ENCODE peak calls at places on chromosomes 12 and 14, in seven cellular contexts. M is IMR-90; I is CD8-positive, alpha-beta memory T cell; R is mammary epithelial cell; B is right lobe of liver; Q is lung; X is small intestine. V is an unnamed sample. For H3K27me3, the result is how much of the 10 kb centered on the place peaks cover.

GRCh38 chr14:54002653-54003052 is 46.0 kb upstream of the BMP4 start:
- DNase-seq in X (no peak), M (peak), R (no peak), I (no peak), B (no peak), Q (no peak), V (no peak)

GRCh38 chr12:49264466-49264872 is 413 bp upstream of the TUBA1C start:
- DNase-seq in B (no peak), I (no peak), R (no peak), M (no peak), Q (no peak), X (no peak), V (no peak)

GRCh38 chr12:125305221-125305620 is 240.0 kb downstream of the AACS start:
- DNase-seq in I (no peak), R (no peak), M (no peak), Q (no peak), X (no peak), B (no peak), V (no peak)

GRCh38 chr12:94616217-94616729 is 34.1 kb downstream of the TMCC3 start:
- DNase-seq in M (no peak), R (peak), B (no peak), Q (no peak), I (no peak), X (no peak), V (peak)

GRCh38 chr12:94875525-94875924 is 128.0 kb downstream of the NDUFA12 start:
- DNase-seq in Q (no peak), M (no peak), X (peak), B (no peak), I (no peak), R (peak), V (no peak)

GRCh38 chr12:32470936-32471335 is 71.6 kb downstream of the FGD4 start:
- DNase-seq in X (peak), R (no peak), B (no peak), Q (no peak), I (no peak), M (no peak), V (no peak)

GRCh38 chr12:52827499-52828090 is 6.5 kb downstream of the KRT79 start:
- DNase-seq in Q (no peak), R (no peak), B (no peak), M (no peak), I (no peak), X (no peak), V (no peak)

GRCh38 chr12:76883826-76884225 is 5.0 kb upstream of the CSRP2 start:
- DNase-seq in M (peak), I (no peak), B (no peak), R (peak), Q (no peak), X (no peak), V (no peak)

GRCh38 chr12:52494518-52494917 is 1.5 kb upstream of the KRT6A start:
- DNase-seq in Q (peak), B (no peak), I (no peak), X (no peak), M (no peak), R (peak), V (no peak)

GRCh38 chr14:75842624-75843023 is 139.2 kb downstream of the TGFB3 start:
- DNase-seq in R (peak), I (no peak), M (no peak), B (no peak), Q (no peak), X (peak), V (no peak)

GRCh38 chr12:128009108-128009507 is 257.9 kb upstream of the TMEM132C start:
- DNase-seq in B (no peak), X (no peak), I (no peak), Q (no peak), M (no peak), R (no peak), V (peak)

GRCh38 chr12:76010732-76011458 is 20.7 kb downstream of the PHLDA1 start:
- DNase-seq in Q (no peak), I (no peak), R (no peak), M (peak), B (no peak), X (peak), V (no peak)

GRCh38 chr14:102095231-102095870 is 8.5 kb upstream of the HSP90AA1 start:
- DNase-seq in X (no peak), I (no peak), M (peak), B (no peak), Q (no peak), R (no peak), V (no peak)

GRCh38 chr12:47417146-47417545 is 288.7 kb downstream of the RPAP3 start:
- DNase-seq in B (no peak), M (no peak), Q (no peak), X (no peak), I (no peak), R (peak), V (no peak)

GRCh38 chr14:47585447-47585846 is 90.0 kb downstream of the MDGA2 start:
- DNase-seq in I (no peak), M (no peak), R (no peak), Q (no peak), B (no peak), X (no peak), V (no peak)

GRCh38 chr12:106671840-106672239 is 89.0 kb downstream of the RFX4 start:
- DNase-seq in Q (no peak), X (no peak), B (no peak), M (no peak), R (no peak), I (no peak), V (no peak)

GRCh38 chr12:121536929-121537813 is 43.7 kb downstream of the KDM2B start:
- DNase-seq in I (peak), M (peak), R (peak), B (peak), X (peak), Q (peak), V (peak)

DNA sequence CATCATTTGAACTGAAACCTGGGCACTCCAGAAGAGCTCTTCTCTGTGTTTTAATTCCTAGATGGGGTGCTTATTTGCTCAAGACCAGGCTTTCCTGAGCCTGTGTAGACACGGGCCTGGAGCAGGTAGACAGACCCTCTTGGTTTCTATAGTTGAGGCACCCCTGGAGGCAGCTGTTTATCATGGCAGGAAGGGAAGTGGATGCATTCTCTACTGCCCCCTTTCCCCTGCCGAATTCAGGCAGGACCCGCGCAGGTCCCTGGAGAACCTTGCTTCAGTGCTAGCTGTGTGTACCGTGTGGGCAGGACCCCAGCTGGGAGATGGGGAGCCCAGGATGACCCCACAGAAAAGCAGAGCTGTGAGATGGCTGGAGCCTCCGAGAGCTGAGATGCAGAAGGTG is 6.0 kb downstream of the CACNA1C start:
- DNase-seq in I (no peak), X (no peak), M (no peak), R (no peak), Q (no peak), B (no peak), V (no peak)
- H3K27me3 ChIP-seq in I (under half), X (under half), M (under half), R (under half), Q (under half), B (under half), V (under half)

DNA sequence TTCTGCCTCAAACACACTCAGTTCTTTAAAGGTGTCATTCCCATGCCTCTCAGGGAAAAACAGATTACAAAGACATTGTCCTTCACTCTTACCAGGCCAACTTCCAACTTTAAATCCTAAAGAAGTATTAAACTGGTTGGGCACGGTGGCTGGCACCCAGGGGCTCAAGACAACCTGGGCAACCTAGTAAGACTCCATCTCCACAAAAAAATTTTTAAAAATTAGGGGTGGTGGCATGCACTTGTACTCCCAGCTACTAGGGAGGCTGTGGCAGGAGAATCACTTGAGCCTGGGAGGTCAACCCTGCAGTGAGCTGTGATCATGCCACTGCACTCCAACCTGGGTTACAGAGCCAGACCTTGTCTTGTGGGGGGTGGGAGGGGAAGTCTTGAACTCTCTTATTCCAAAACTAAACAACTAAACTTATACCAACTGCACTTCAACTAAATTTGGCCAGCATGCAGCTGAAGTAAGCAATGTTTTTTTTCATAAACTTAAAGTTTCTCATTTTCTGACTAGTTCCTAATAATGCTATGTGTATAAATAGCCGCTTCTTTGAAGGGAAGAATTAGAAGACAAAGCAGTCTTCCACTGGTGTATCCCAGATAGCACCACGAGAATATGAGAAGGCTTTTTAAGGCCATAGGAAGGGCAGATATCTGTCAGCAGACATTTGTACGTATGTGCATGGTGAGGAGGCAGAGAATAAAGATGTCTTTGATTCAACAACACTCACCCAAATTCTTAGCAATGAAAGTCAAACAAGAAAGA is 2.4 kb downstream of the SLC11A2 start:
- DNase-seq in Q (no peak), R (peak), M (peak), X (peak), B (no peak), I (no peak), V (no peak)
- H3K4me3 ChIP-seq in Q (no peak), R (peak), M (peak), X (peak), B (peak), I (peak), V (no peak)

DNA sequence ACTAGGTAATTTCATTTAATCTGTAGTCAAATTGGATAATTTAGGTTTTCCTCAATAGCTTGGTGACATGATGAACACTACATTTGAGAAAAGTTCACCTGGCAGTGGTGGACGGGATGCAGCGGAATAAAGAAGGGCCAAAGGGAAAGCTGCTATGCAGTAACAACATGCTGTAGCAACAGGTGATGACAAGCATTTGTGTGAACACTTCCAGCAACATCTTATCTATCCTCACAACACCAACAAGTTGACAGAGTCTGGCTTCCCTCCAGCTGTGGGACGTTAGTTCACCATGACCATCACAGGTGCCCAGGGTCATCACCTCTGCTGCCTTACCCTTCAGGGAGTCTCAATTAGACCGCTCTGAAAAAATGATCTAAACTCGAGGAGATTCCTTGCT is 8.3 kb downstream of the DBX2 start:
- DNase-seq in B (no peak), X (no peak), M (no peak), Q (no peak), R (no peak), I (no peak), V (no peak)
- H3K27me3 ChIP-seq in B (under half), X (under half), M (under half), Q (under half), R (under half), I (under half), V (under half)

GRCh38 chr14:31726337-31726736 is 165.1 kb downstream of the NUBPL start:
- DNase-seq in Q (no peak), I (no peak), M (no peak), B (no peak), R (no peak), X (no peak), V (no peak)
- H3K4me3 ChIP-seq in Q (no peak), I (no peak), M (no peak), B (no peak), R (no peak), X (no peak), V (no peak)

GRCh38 chr14:22721213-22721612 is 45.3 kb upstream of the OXA1L start:
- DNase-seq in M (no peak), B (no peak), R (no peak), I (no peak), X (no peak), Q (no peak), V (no peak)

GRCh38 chr14:22723814-22724213 is 42.7 kb upstream of the OXA1L start:
- DNase-seq in Q (no peak), M (no peak), I (no peak), X (no peak), R (no peak), B (no peak), V (no peak)

DNA sequence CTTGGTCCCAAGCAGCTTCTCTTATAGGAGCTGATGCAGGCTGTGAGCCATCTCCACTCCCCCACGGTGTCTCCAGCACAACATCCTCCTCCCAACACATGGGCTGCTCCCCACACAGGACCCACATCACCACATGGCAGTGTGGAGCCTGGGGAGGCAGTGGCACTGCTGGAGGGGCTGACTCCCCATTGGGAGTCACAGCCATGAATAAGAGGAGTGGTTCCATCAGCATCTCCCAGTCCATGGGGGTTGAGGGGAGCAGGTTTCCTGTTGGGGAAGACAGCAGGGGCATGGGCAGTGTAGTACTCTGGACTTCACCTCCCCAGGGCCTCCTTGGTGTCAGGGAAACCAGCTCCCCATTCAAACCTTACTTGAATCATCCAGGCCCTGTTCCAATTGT is 40.5 kb upstream of the OXA1L start:
- DNase-seq in Q (no peak), M (no peak), X (no peak), B (no peak), R (no peak), I (no peak), V (no peak)
- H3K27me3 ChIP-seq in Q (under half), M (under half), X (under half), B (under half), R (under half), I (under half), V (under half)

DNA sequence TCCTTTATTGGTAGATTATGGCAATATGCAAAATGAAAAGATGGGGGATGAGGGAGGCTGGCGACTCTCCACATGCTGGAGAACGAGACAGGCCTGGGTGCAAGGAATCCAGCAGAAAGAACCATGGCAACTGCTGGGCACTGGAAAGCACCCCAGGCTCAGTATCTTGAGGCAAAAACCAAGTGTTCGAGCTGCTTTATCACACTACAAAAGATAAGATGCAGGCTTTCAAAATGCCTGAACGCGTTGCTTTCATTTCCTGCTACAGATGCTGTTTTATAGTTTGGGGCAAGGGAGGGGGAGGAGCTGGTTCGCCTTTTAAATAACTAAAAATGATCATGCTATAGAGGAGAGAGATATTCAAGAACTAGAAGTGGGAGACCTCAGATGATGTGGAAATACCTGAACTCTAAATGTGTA is 38.9 kb downstream of the NIN start:
- DNase-seq in B (no peak), Q (no peak), X (no peak), R (no peak), I (no peak), M (no peak), V (no peak)
- H3K4me3 ChIP-seq in B (no peak), Q (no peak), X (no peak), R (no peak), I (peak), M (no peak), V (no peak)

V was measured in Caco-2.